ENCODE peak calls at places on chromosomes 7 and 10, in five cellular contexts. M, X, J, H and K are unnamed samples.
A peak's percentile ranks its signal among the peaks of the same experiment; 100 is the strongest.

GRCh38 chr10:132867801-132868644 is 74.3 kb downstream of the CFAP46 start:
- DNase-seq in J (no peak), M (no peak), X (no peak), H (no peak), K (no peak)

GRCh38 chr10:77164616-77165311 is 472.8 kb downstream of the KCNMA1 start:
- DNase-seq in H (no peak), M (no peak), X (peak; percentile 73), J (no peak), K (peak; percentile 47)

GRCh38 chr10:77989081-77989724 is 40.1 kb downstream of the POLR3A start:
- DNase-seq in H (no peak), X (peak; percentile 22), M (no peak), J (no peak), K (no peak)

GRCh38 chr10:62590305-62590704 is 214.2 kb upstream of the ADO start:
- DNase-seq in M (no peak), J (no peak), H (no peak), X (peak; percentile 45), K (no peak)

GRCh38 chr10:7818295-7819125 is at the start of gene TAF3:
- DNase-seq in X (peak; percentile 82), H (peak; percentile 92), J (peak; percentile 96), M (peak; percentile 82), K (peak; percentile 90)

GRCh38 chr10:127735723-127736221 is 1.2 kb upstream of the FOXI2 start:
- DNase-seq in X (no peak), H (no peak), M (no peak), J (peak; percentile 54), K (no peak)

GRCh38 chr10:127398140-127398966 is 150.8 kb upstream of the NPS start:
- DNase-seq in J (no peak), X (peak; percentile 73), H (no peak), M (peak; percentile 11), K (peak; percentile 36)

GRCh38 chr7:2005746-2006145 is 227.0 kb downstream of the MAD1L1 start:
- DNase-seq in X (no peak), H (no peak), M (no peak), J (no peak), K (no peak)

GRCh38 chr10:84755311-84755710 is 426.9 kb downstream of the CCSER2 start:
- DNase-seq in H (no peak), J (no peak), X (no peak), M (peak; percentile 17), K (no peak)

GRCh38 chr7:46432666-46433065 is 511.6 kb upstream of the IGFBP3 start:
- DNase-seq in X (peak; percentile 31), M (no peak), H (no peak), J (no peak), K (peak; percentile 94)

GRCh38 chr10:77248104-77248503 is 389.5 kb downstream of the KCNMA1 start:
- DNase-seq in M (no peak), H (peak; percentile 60), X (no peak), J (no peak), K (no peak)

GRCh38 chr7:155371884-155372781 is 74.5 kb downstream of the INSIG1 start:
- DNase-seq in M (no peak), X (no peak), H (no peak), J (peak; percentile 60), K (no peak)

GRCh38 chr7:151233111-151233701 is 923 bp downstream of the CHPF2 start:
- DNase-seq in J (no peak), M (no peak), H (no peak), X (peak; percentile 89), K (peak; percentile 83)

GRCh38 chr10:4685495-4685894 is 140.5 kb upstream of the AKR1E2 start:
- DNase-seq in X (no peak), M (no peak), H (no peak), J (no peak), K (no peak)

GRCh38 chr10:79375321-79376077 is 28.2 kb downstream of the PPIF start:
- DNase-seq in X (peak; percentile 59), J (peak; percentile 38), M (no peak), H (no peak), K (peak; percentile 58)

GRCh38 chr10:123512881-123513822 is 153.0 kb upstream of the GPR26 start:
- DNase-seq in J (no peak), M (no peak), X (no peak), H (no peak), K (no peak)

GRCh38 chr7:145082366-145083240 is 246.8 kb upstream of the TPK1 start:
- DNase-seq in X (no peak), H (no peak), J (no peak), M (no peak), K (no peak)

GRCh38 chr10:98790817-98791216 is 344.1 kb upstream of the HPS1 start:
- DNase-seq in H (no peak), J (no peak), X (peak; percentile 12), M (no peak), K (peak; percentile 38)

GRCh38 chr10:35533565-35533964 is 71.6 kb upstream of the GJD4 start:
- DNase-seq in X (no peak), J (no peak), H (no peak), M (no peak), K (no peak)

GRCh38 chr7:128697301-128697905 is 25.3 kb downstream of the GARIN1A start:
- DNase-seq in H (peak; percentile 38), M (peak; percentile 62), X (peak; percentile 44), J (peak; percentile 97), K (peak; percentile 73)

GRCh38 chr10:113680172-113681111 is 730 bp downstream of the CASP7 start:
- DNase-seq in H (peak; percentile 12), M (no peak), J (no peak), X (peak; percentile 73), K (peak; percentile 71)

GRCh38 chr7:17392846-17393245 is 94.4 kb downstream of the AHR start:
- DNase-seq in J (no peak), M (no peak), X (peak; percentile 86), H (no peak), K (no peak)

GRCh38 chr10:114359041-114359952 is 45.0 kb downstream of the AFAP1L2 start:
- DNase-seq in X (no peak), J (no peak), M (no peak), H (no peak), K (peak; percentile 64)

GRCh38 chr10:116472874-116473273 is 45.2 kb downstream of the PNLIPRP3 start:
- DNase-seq in M (no peak), H (peak; percentile 42), X (peak; percentile 6), J (no peak), K (no peak)

DNA sequence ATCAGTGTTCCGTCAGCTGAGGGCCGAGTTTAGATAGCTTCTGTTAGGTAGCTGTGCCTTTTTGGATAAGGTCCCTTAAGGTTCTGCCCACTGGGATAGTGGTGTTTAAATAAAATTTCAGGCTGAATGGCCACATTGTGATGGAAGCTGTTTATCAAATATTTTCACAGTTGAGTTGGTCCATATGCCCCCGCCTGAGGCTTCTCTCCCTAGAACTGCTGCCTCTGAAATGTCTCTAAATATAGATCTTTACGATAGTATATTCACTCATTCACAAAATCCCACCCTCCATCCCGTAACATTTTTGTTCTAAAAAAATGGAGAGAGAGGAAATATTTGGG is 105.6 kb upstream of the BTBD16 start:
- DNase-seq in X (no peak), J (no peak), H (no peak), M (no peak), K (no peak)
- H3K4me1 ChIP-seq in X (peaks cover 2% of the 10 kb centered on the region), J (peaks cover 18% of the 10 kb centered on the region), H (peaks cover 6% of the 10 kb centered on the region), M (peaks cover 31% of the 10 kb centered on the region), K (peaks cover 24% of the 10 kb centered on the region)

GRCh38 chr10:1309969-1310789 is 254.0 kb downstream of the WDR37 start:
- DNase-seq in J (peak; percentile 66), X (no peak), H (no peak), M (no peak), K (no peak)

GRCh38 chr10:1308415-1308814 is 252.2 kb downstream of the WDR37 start:
- DNase-seq in M (no peak), H (no peak), X (no peak), J (no peak), K (no peak)

GRCh38 chr10:1311707-1312106 is 255.5 kb downstream of the WDR37 start:
- DNase-seq in H (no peak), M (no peak), X (no peak), J (no peak), K (no peak)

DNA sequence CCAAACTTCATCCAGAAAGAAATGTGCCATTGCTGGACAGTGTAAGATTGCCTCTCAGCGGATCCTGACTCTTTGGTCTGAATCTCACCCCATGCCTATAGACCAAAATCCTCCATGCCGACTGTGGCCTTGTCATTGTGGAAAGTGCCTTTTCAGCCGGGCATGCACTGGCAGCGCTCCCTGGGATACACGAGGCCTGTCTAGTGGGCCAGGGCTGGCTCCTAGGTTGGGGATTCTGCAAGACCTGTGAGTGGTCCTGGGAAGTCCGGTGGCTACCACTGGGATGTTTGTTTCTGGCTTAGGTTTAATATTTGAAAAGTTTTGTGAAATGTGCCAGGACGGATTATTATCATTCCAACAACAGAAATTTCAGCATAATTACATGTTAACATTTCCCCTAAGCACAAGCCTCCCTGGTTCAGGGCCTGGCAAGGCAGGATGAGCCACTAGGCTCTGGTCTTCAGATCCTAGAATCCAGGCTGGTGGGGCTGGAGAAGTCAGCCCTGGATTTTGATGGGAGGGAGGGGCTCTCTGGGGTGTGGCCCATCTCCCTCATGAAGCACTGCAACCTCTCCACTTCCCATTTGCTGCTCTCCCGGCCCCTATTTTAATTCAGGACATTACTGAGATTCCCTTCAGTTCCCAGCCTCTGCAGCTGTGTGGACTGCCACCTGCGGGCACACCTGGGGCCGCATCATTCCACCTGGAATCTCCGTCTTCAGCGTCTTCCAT is 253.2 kb downstream of the WDR37 start:
- DNase-seq in J (peak; percentile 66), M (no peak), X (no peak), H (no peak), K (no peak)
- H4K91ac ChIP-seq in J (peak overlapping the region; percentile 99), M (no peak overlapping the region), X (no peak overlapping the region), H (no peak overlapping the region), K (peak overlapping the region; percentile 22)

GRCh38 chr7:66925255-66925654 is 4.2 kb downstream of the TMEM248 start:
- DNase-seq in M (no peak), H (no peak), J (no peak), X (no peak), K (no peak)

GRCh38 chr7:66921396-66921917 is 432 bp downstream of the TMEM248 start:
- DNase-seq in H (no peak), J (peak; percentile 63), X (peak; percentile 52), M (peak; percentile 11), K (peak; percentile 56)

GRCh38 chr7:66920769-66921395 is at the start of gene TMEM248:
- DNase-seq in X (peak; percentile 77), J (peak; percentile 84), H (peak; percentile 54), M (peak; percentile 74), K (peak; percentile 89)

GRCh38 chr7:66921918-66922486 is 977 bp downstream of the TMEM248 start:
- DNase-seq in H (peak; percentile 12), M (no peak), X (no peak), J (no peak), K (no peak)

GRCh38 chr7:66920256-66920655 is 769 bp upstream of the TMEM248 start:
- DNase-seq in J (no peak), M (no peak), H (no peak), X (no peak), K (peak; percentile 14)
- H3K4me3 ChIP-seq in J (peak overlapping the region; percentile 96), M (peak overlapping the region; percentile 82), H (no peak overlapping the region), X (no peak overlapping the region), K (no peak overlapping the region)

GRCh38 chr7:130886438-130887135 is 152.6 kb upstream of the KLF14 start:
- DNase-seq in H (no peak), J (peak; percentile 6), M (no peak), X (no peak), K (peak; percentile 56)

GRCh38 chr7:130881799-130882141 is 147.8 kb upstream of the KLF14 start:
- DNase-seq in H (no peak), X (no peak), J (peak; percentile 26), M (no peak), K (no peak)

GRCh38 chr7:130884437-130885417 is 150.7 kb upstream of the KLF14 start:
- DNase-seq in X (no peak), J (peak; percentile 26), M (no peak), H (peak; percentile 85), K (peak; percentile 76)

GRCh38 chr7:130882396-130882795 is 148.4 kb upstream of the KLF14 start:
- DNase-seq in X (no peak), J (peak; percentile 11), M (no peak), H (no peak), K (peak; percentile 17)

GRCh38 chr7:130883928-130884327 is 149.9 kb upstream of the KLF14 start:
- DNase-seq in X (no peak), H (no peak), J (peak; percentile 1), M (no peak), K (no peak)
- H3K4me1 ChIP-seq in X (peaks cover 48% of the 10 kb centered on the region), H (peaks cover 27% of the 10 kb centered on the region), J (no peaks in the 10 kb centered on the region), M (peaks cover 11% of the 10 kb centered on the region), K (peaks cover 40% of the 10 kb centered on the region)